ENCODE peak calls at places on chromosome 19, in five cellular contexts. D is GM12878, L is HepG2, X is IMR-90, Q is K562. B is an unnamed sample.

GRCh38 chr19:14906711-14907110 is 20.8 kb upstream of the OR7A17 start:
- DNase-seq in X (no peak), L (no peak), Q (no peak), D (no peak), B (no peak)

GRCh38 chr19:13884726-13885591 is 8.0 kb downstream of the NANOS3 start:
- DNase-seq in D (no peak), Q (no peak), X (no peak), L (no peak), B (peak)

GRCh38 chr19:43505186-43505456 is 575 bp upstream of the PHLDB3 start:
- DNase-seq in Q (no peak), L (no peak), X (no peak), D (no peak), B (no peak)

GRCh38 chr19:15640294-15640903 is at the start of gene CYP4F3:
- DNase-seq in L (peak), D (no peak), Q (peak), X (no peak), B (peak)

GRCh38 chr19:55303477-55303876 is 19.7 kb downstream of the BRSK1 start:
- DNase-seq in L (no peak), X (no peak), D (no peak), Q (no peak), B (no peak)

GRCh38 chr19:1361601-1362384 is 21.9 kb upstream of the NDUFS7 start:
- DNase-seq in D (no peak), Q (no peak), L (no peak), X (peak), B (no peak)

GRCh38 chr19:50832666-50833065 is 708 bp downstream of the KLK15 start:
- DNase-seq in X (no peak), Q (no peak), L (no peak), D (no peak), B (no peak)

GRCh38 chr19:12726988-12727316 is 3.2 kb upstream of the TNPO2 start:
- DNase-seq in X (no peak), D (no peak), Q (peak), L (no peak), B (no peak)

GRCh38 chr19:50460161-50460765 is 16.0 kb upstream of the EMC10 start:
- DNase-seq in X (peak), D (peak), L (peak), Q (no peak), B (no peak)

GRCh38 chr19:20321139-20321656 is 154.2 kb downstream of the ZNF486 start:
- DNase-seq in X (no peak), L (no peak), D (no peak), Q (no peak), B (no peak)
- TF ChIP-seq MXI1 in X (no peak), L (no peak), D (no peak), Q (no peak), B (no peak)

DNA sequence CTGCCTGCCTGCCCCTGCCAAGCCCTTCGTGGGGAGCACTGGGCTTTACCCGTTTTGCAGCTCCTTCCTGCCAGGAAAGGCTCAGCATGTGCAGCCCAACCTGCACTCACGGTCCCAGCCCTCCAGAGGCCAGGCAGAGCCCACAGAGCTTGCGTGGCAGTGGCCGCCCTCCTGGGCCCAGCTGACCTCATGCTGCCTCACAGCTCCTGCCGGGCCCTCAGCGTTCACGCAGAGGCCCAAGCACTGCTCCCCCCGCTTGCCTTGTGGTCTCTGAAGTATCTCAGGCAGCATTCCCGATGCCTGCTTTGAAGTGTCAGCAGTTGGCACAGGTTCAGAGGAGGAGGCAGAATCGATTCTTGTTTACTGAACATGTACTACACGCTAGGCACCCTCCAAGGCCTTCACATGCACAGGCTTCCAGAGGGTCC is 32.5 kb downstream of the CAPN12 start:
- DNase-seq in D (no peak), X (peak), Q (no peak), L (no peak), B (no peak)
- TF ChIP-seq MXI1 in D (no peak), X (peak), Q (no peak), L (no peak), B (no peak)

GRCh38 chr19:3801412-3802096 is 15.4 kb upstream of the MATK start:
- DNase-seq in Q (peak), D (no peak), X (no peak), L (no peak), B (peak)
- TF ChIP-seq MXI1 in Q (no peak), D (no peak), X (no peak), L (no peak), B (no peak)

GRCh38 chr19:4694211-4694987 is 24.3 kb upstream of the MYDGF start:
- DNase-seq in Q (peak), L (no peak), X (peak), D (no peak), B (no peak)
- TF ChIP-seq MXI1 in Q (no peak), L (no peak), X (no peak), D (no peak), B (no peak)

DNA sequence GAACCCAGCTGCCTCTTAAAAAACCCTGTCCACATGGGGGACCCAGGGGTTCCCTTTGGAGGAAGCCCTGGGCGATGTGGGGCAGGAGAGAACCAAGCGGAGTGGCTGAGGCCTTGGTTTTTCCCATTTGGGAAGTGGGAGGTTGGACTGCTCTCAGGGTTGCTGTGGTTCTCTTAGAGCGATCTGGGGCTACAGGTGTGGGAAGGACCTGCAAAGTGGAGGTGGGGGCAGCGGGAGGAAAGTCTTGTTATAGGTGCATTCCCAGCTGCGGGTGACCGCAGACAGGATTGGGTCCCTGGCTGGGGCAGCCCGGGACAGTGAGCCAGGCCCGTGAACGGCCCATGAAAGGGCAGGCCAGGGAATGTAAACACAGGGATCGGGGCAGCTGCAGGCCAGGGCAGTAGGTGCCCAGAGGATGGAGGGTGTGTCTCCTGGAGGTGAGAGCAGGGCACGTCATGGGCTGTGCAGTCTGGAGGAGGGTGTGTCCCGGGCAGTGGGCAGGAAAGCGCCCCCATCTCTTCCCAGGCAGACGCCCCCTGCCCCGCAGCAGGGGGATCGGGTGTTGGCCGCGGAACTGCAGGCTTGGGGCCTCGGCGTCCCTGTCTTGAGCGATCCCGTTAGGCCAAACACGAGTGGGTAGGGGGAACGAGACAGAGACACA is 767 bp downstream of the SLC25A23 start:
- DNase-seq in X (no peak), L (no peak), D (no peak), Q (peak), B (no peak)
- TF ChIP-seq MXI1 in X (no peak), L (no peak), D (no peak), Q (no peak), B (no peak)

DNA sequence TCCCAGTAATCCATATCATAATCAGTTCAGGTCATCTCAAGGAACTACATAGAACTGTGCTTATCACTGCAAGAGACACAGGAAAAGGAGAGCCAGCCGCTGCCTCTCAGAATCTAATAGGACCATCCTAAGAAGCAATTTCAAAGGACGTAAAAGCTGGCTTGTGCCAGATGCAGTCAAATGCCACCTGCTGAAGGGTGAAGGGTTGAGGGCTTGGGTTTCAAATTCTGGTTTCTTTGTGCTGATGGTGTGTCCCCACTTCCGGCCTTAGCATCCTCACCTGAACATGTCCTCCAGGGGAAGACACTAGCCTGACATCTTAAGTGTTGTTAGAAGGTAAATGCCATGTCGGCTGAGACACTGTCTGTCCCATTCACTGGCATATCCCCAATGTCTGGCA is 477.1 kb upstream of the TSHZ3 start:
- DNase-seq in Q (no peak), L (no peak), X (no peak), D (no peak), B (no peak)
- TF ChIP-seq MXI1 in Q (no peak), L (no peak), X (no peak), D (no peak), B (no peak)

GRCh38 chr19:16896913-16897571 is 8.2 kb downstream of the F2RL3 start:
- DNase-seq in D (peak), L (peak), Q (peak), X (peak), B (peak)

GRCh38 chr19:16898306-16899015 is 9.7 kb downstream of the F2RL3 start:
- DNase-seq in L (no peak), X (no peak), Q (no peak), D (no peak), B (no peak)

GRCh38 chr19:16895467-16896097 is 6.8 kb downstream of the F2RL3 start:
- DNase-seq in X (no peak), Q (no peak), L (no peak), D (no peak), B (no peak)

GRCh38 chr19:16897572-16898056 is 8.8 kb downstream of the F2RL3 start:
- DNase-seq in D (no peak), X (no peak), Q (no peak), L (no peak), B (no peak)

GRCh38 chr19:16896098-16896912 is 7.5 kb downstream of the F2RL3 start:
- DNase-seq in Q (peak), D (no peak), X (no peak), L (no peak), B (no peak)
- TF ChIP-seq MXI1 in Q (no peak), D (no peak), X (no peak), L (no peak), B (no peak)

GRCh38 chr19:5477451-5478215 is 22.4 kb downstream of the ZNRF4 start:
- DNase-seq in X (no peak), Q (no peak), L (no peak), D (no peak), B (no peak)

GRCh38 chr19:5466814-5467291 is 11.6 kb downstream of the ZNRF4 start:
- DNase-seq in L (no peak), X (no peak), D (no peak), Q (no peak), B (peak)

GRCh38 chr19:5470264-5470671 is 15.1 kb downstream of the ZNRF4 start:
- DNase-seq in X (no peak), D (no peak), Q (no peak), L (peak), B (no peak)

GRCh38 chr19:5472303-5472702 is 17.1 kb downstream of the ZNRF4 start:
- DNase-seq in Q (no peak), D (no peak), L (no peak), X (no peak), B (no peak)
- TF ChIP-seq MXI1 in Q (no peak), D (no peak), L (no peak), X (no peak), B (no peak)

GRCh38 chr19:7887408-7888144 is 734 bp upstream of the LRRC8E start:
- DNase-seq in Q (no peak), L (no peak), X (no peak), D (no peak), B (no peak)

GRCh38 chr19:7885818-7886217 is 2.5 kb upstream of the LRRC8E start:
- DNase-seq in Q (no peak), L (no peak), D (no peak), X (no peak), B (no peak)

GRCh38 chr19:7881910-7882309 is 6.4 kb upstream of the LRRC8E start:
- DNase-seq in D (no peak), X (no peak), Q (no peak), L (no peak), B (no peak)

GRCh38 chr19:7883105-7883504 is 5.2 kb upstream of the LRRC8E start:
- DNase-seq in X (no peak), L (no peak), Q (no peak), D (no peak), B (no peak)

GRCh38 chr19:7883796-7884570 is 4.3 kb upstream of the LRRC8E start:
- DNase-seq in D (no peak), Q (no peak), L (no peak), X (peak), B (no peak)
- TF ChIP-seq MXI1 in D (no peak), Q (no peak), L (no peak), X (no peak), B (no peak)

GRCh38 chr19:35142531-35143230 is 374 bp upstream of the FXYD7 start:
- DNase-seq in L (no peak), D (no peak), Q (peak), X (no peak), B (peak)
- TF ChIP-seq MXI1 in L (no peak), D (no peak), Q (no peak), X (no peak), B (no peak)

B was measured in SK-N-SH.